ENCODE peak calls at places on chromosomes 7 and 10, in seven cellular contexts. One of them, this sample, is unnamed.

GRCh38 chr7:4166807-4167206 is 515.3 kb upstream of the FOXK1 start:
- DNase-seq in CD8-positive, alpha-beta memory T cell: no peak
- DNase-seq in vagina: no peak
- DNase-seq in neural progenitor cell: no peak
- DNase-seq in SK-N-SH: no peak
- DNase-seq in kidney epithelial cell: no peak
- DNase-seq in K562: no peak
- DNase-seq in this sample: no peak

GRCh38 chr7:143018931-143019330 is 8.0 kb downstream of the OR9A2 start:
- DNase-seq in CD8-positive, alpha-beta memory T cell: no peak
- DNase-seq in vagina: no peak
- DNase-seq in neural progenitor cell: no peak
- DNase-seq in SK-N-SH: no peak
- DNase-seq in kidney epithelial cell: no peak
- DNase-seq in K562: no peak
- DNase-seq in this sample: no peak

GRCh38 chr10:28938745-28939144 is 261.4 kb downstream of the BAMBI start:
- DNase-seq in CD8-positive, alpha-beta memory T cell: no peak
- DNase-seq in vagina: no peak
- DNase-seq in neural progenitor cell: no peak
- DNase-seq in SK-N-SH: no peak
- DNase-seq in kidney epithelial cell: no peak
- DNase-seq in K562: no peak
- DNase-seq in this sample: no peak

GRCh38 chr7:24325708-24326107 is 41.7 kb downstream of the NPY start:
- DNase-seq in CD8-positive, alpha-beta memory T cell: no peak
- DNase-seq in vagina: no peak
- DNase-seq in neural progenitor cell: no peak
- DNase-seq in SK-N-SH: no peak
- DNase-seq in kidney epithelial cell: no peak
- DNase-seq in K562: no peak
- DNase-seq in this sample: no peak

GRCh38 chr7:130896898-130897514 is 163.0 kb upstream of the KLF14 start:
- DNase-seq in CD8-positive, alpha-beta memory T cell: peak
- DNase-seq in vagina: no peak
- DNase-seq in neural progenitor cell: peak
- DNase-seq in SK-N-SH: peak
- DNase-seq in kidney epithelial cell: no peak
- DNase-seq in K562: peak
- DNase-seq in this sample: peak

GRCh38 chr7:132650498-132650897 is 74.2 kb upstream of the PLXNA4 start:
- DNase-seq in CD8-positive, alpha-beta memory T cell: no peak
- DNase-seq in vagina: no peak
- DNase-seq in neural progenitor cell: no peak
- DNase-seq in SK-N-SH: no peak
- DNase-seq in kidney epithelial cell: peak
- DNase-seq in K562: no peak
- DNase-seq in this sample: no peak

GRCh38 chr10:14926061-14926470 is 27.8 kb downstream of the DCLRE1C start:
- DNase-seq in CD8-positive, alpha-beta memory T cell: no peak
- DNase-seq in vagina: no peak
- DNase-seq in neural progenitor cell: no peak
- DNase-seq in SK-N-SH: no peak
- DNase-seq in kidney epithelial cell: no peak
- DNase-seq in K562: no peak
- DNase-seq in this sample: no peak

GRCh38 chr7:155276800-155277375 is 20.8 kb upstream of the INSIG1 start:
- DNase-seq in CD8-positive, alpha-beta memory T cell: no peak
- DNase-seq in vagina: no peak
- DNase-seq in neural progenitor cell: no peak
- DNase-seq in SK-N-SH: no peak
- DNase-seq in kidney epithelial cell: no peak
- DNase-seq in K562: no peak
- DNase-seq in this sample: no peak

GRCh38 chr10:26269754-26270153 is 53.2 kb downstream of the GAD2 start:
- DNase-seq in CD8-positive, alpha-beta memory T cell: no peak
- DNase-seq in vagina: no peak
- DNase-seq in neural progenitor cell: peak
- DNase-seq in SK-N-SH: peak
- DNase-seq in kidney epithelial cell: peak
- DNase-seq in K562: no peak
- DNase-seq in this sample: peak

GRCh38 chr7:100803398-100804161 is 23.7 kb downstream of the EPHB4 start:
- DNase-seq in CD8-positive, alpha-beta memory T cell: no peak
- DNase-seq in vagina: no peak
- DNase-seq in neural progenitor cell: peak
- DNase-seq in SK-N-SH: peak
- DNase-seq in kidney epithelial cell: peak
- DNase-seq in K562: peak
- DNase-seq in this sample: peak

GRCh38 chr10:62153191-62153590 is 115.5 kb downstream of the RTKN2 start:
- DNase-seq in CD8-positive, alpha-beta memory T cell: no peak
- DNase-seq in vagina: no peak
- DNase-seq in neural progenitor cell: no peak
- DNase-seq in SK-N-SH: no peak
- DNase-seq in kidney epithelial cell: no peak
- DNase-seq in K562: no peak
- DNase-seq in this sample: peak

GRCh38 chr7:21253740-21254687 is 173.9 kb upstream of the SP4 start:
- DNase-seq in CD8-positive, alpha-beta memory T cell: no peak
- DNase-seq in vagina: no peak
- DNase-seq in neural progenitor cell: peak
- DNase-seq in SK-N-SH: peak
- DNase-seq in kidney epithelial cell: peak
- DNase-seq in K562: peak
- DNase-seq in this sample: peak

GRCh38 chr7:124031919-124032318 is 948 bp downstream of the TMEM229A start:
- DNase-seq in CD8-positive, alpha-beta memory T cell: no peak
- DNase-seq in vagina: no peak
- DNase-seq in neural progenitor cell: peak
- DNase-seq in SK-N-SH: peak
- DNase-seq in kidney epithelial cell: no peak
- DNase-seq in K562: no peak
- DNase-seq in this sample: no peak

GRCh38 chr10:47370015-47370767 is 13.9 kb downstream of the ZNF488 start:
- DNase-seq in CD8-positive, alpha-beta memory T cell: no peak
- DNase-seq in vagina: peak
- DNase-seq in neural progenitor cell: no peak
- DNase-seq in SK-N-SH: no peak
- DNase-seq in kidney epithelial cell: no peak
- DNase-seq in K562: no peak
- DNase-seq in this sample: no peak

GRCh38 chr10:72525689-72526088 is 100.2 kb downstream of the MICU1 start:
- DNase-seq in CD8-positive, alpha-beta memory T cell: no peak
- DNase-seq in vagina: no peak
- DNase-seq in neural progenitor cell: no peak
- DNase-seq in SK-N-SH: no peak
- DNase-seq in kidney epithelial cell: no peak
- DNase-seq in K562: no peak
- DNase-seq in this sample: no peak

GRCh38 chr7:116259821-116260440 is 49.6 kb downstream of the TES start:
- DNase-seq in CD8-positive, alpha-beta memory T cell: no peak
- DNase-seq in vagina: no peak
- DNase-seq in neural progenitor cell: no peak
- DNase-seq in SK-N-SH: no peak
- DNase-seq in kidney epithelial cell: peak
- DNase-seq in K562: no peak
- DNase-seq in this sample: peak

GRCh38 chr7:153245809-153246208 is 486.3 kb downstream of the ACTR3B start:
- DNase-seq in CD8-positive, alpha-beta memory T cell: no peak
- DNase-seq in vagina: no peak
- DNase-seq in neural progenitor cell: no peak
- DNase-seq in SK-N-SH: no peak
- DNase-seq in kidney epithelial cell: no peak
- DNase-seq in K562: no peak
- DNase-seq in this sample: no peak

GRCh38 chr7:44735403-44736165 is 13.1 kb upstream of the ZMIZ2 start:
- DNase-seq in CD8-positive, alpha-beta memory T cell: no peak
- DNase-seq in vagina: no peak
- DNase-seq in neural progenitor cell: no peak
- DNase-seq in SK-N-SH: no peak
- DNase-seq in kidney epithelial cell: peak
- DNase-seq in K562: no peak
- DNase-seq in this sample: peak

GRCh38 chr7:18666107-18666728 is 170.7 kb downstream of the HDAC9 start:
- DNase-seq in CD8-positive, alpha-beta memory T cell: peak
- DNase-seq in vagina: no peak
- DNase-seq in neural progenitor cell: peak
- DNase-seq in SK-N-SH: peak
- DNase-seq in kidney epithelial cell: peak
- DNase-seq in K562: peak
- DNase-seq in this sample: peak

GRCh38 chr7:151384776-151385625 is 24.8 kb downstream of the WDR86 start:
- DNase-seq in CD8-positive, alpha-beta memory T cell: no peak
- DNase-seq in vagina: no peak
- DNase-seq in neural progenitor cell: no peak
- DNase-seq in SK-N-SH: no peak
- DNase-seq in kidney epithelial cell: no peak
- DNase-seq in K562: no peak
- DNase-seq in this sample: no peak

GRCh38 chr7:13984831-13985685 is 4.4 kb downstream of the ETV1 start:
- DNase-seq in CD8-positive, alpha-beta memory T cell: no peak
- DNase-seq in vagina: no peak
- DNase-seq in neural progenitor cell: peak
- DNase-seq in SK-N-SH: no peak
- DNase-seq in kidney epithelial cell: no peak
- DNase-seq in K562: no peak
- DNase-seq in this sample: no peak
- H3K4me3 ChIP-seq in CD8-positive, alpha-beta memory T cell: no peak
- H3K4me3 ChIP-seq in vagina: no peak
- H3K4me3 ChIP-seq in neural progenitor cell: peak
- H3K4me3 ChIP-seq in SK-N-SH: no peak
- H3K4me3 ChIP-seq in kidney epithelial cell: no peak
- H3K4me3 ChIP-seq in K562: peak
- H3K4me3 ChIP-seq in this sample: peak

DNA sequence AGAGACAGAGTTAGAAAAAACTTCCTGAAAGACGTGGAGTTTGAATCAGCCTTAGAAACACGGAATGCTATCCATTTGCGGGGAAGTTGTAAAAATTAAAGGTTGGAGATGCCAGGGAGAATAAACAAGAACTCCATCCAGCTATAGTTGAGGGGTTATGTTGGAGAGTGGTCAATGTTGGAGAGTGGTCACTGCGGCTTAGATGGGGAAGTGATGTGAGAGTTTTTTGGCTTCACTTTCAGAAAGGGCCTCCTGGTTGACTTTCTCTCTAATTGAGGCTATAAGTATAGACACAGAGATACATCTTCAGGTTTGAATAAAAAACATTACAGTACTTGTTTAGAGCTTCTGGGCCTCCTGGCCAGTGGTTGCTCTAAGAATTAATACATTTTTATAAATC is 675 bp downstream of the CC2D2B start:
- DNase-seq in CD8-positive, alpha-beta memory T cell: no peak
- DNase-seq in vagina: no peak
- DNase-seq in neural progenitor cell: no peak
- DNase-seq in SK-N-SH: no peak
- DNase-seq in kidney epithelial cell: no peak
- DNase-seq in K562: no peak
- DNase-seq in this sample: no peak
- H3K4me3 ChIP-seq in CD8-positive, alpha-beta memory T cell: no peak
- H3K4me3 ChIP-seq in vagina: peak
- H3K4me3 ChIP-seq in neural progenitor cell: no peak
- H3K4me3 ChIP-seq in SK-N-SH: no peak
- H3K4me3 ChIP-seq in kidney epithelial cell: no peak
- H3K4me3 ChIP-seq in K562: no peak
- H3K4me3 ChIP-seq in this sample: no peak

GRCh38 chr7:31707089-31707488 is 20.1 kb downstream of the PPP1R17 start:
- DNase-seq in CD8-positive, alpha-beta memory T cell: no peak
- DNase-seq in vagina: no peak
- DNase-seq in neural progenitor cell: no peak
- DNase-seq in SK-N-SH: no peak
- DNase-seq in kidney epithelial cell: no peak
- DNase-seq in K562: no peak
- DNase-seq in this sample: no peak
- H3K4me3 ChIP-seq in CD8-positive, alpha-beta memory T cell: no peak
- H3K4me3 ChIP-seq in vagina: no peak
- H3K4me3 ChIP-seq in neural progenitor cell: no peak
- H3K4me3 ChIP-seq in SK-N-SH: no peak
- H3K4me3 ChIP-seq in kidney epithelial cell: no peak
- H3K4me3 ChIP-seq in K562: no peak
- H3K4me3 ChIP-seq in this sample: no peak

GRCh38 chr10:132023092-132023811 is 41.5 kb upstream of the BNIP3 start:
- DNase-seq in CD8-positive, alpha-beta memory T cell: peak
- DNase-seq in vagina: no peak
- DNase-seq in neural progenitor cell: peak
- DNase-seq in SK-N-SH: peak
- DNase-seq in kidney epithelial cell: peak
- DNase-seq in K562: peak
- DNase-seq in this sample: peak
- H3K4me3 ChIP-seq in CD8-positive, alpha-beta memory T cell: no peak
- H3K4me3 ChIP-seq in vagina: peak
- H3K4me3 ChIP-seq in neural progenitor cell: no peak
- H3K4me3 ChIP-seq in SK-N-SH: peak
- H3K4me3 ChIP-seq in kidney epithelial cell: no peak
- H3K4me3 ChIP-seq in K562: peak
- H3K4me3 ChIP-seq in this sample: no peak

GRCh38 chr10:1309969-1310789 is 254.0 kb downstream of the WDR37 start:
- DNase-seq in CD8-positive, alpha-beta memory T cell: no peak
- DNase-seq in vagina: no peak
- DNase-seq in neural progenitor cell: peak
- DNase-seq in SK-N-SH: no peak
- DNase-seq in kidney epithelial cell: no peak
- DNase-seq in K562: no peak
- DNase-seq in this sample: no peak
- H3K4me3 ChIP-seq in CD8-positive, alpha-beta memory T cell: no peak
- H3K4me3 ChIP-seq in vagina: no peak
- H3K4me3 ChIP-seq in neural progenitor cell: no peak
- H3K4me3 ChIP-seq in SK-N-SH: no peak
- H3K4me3 ChIP-seq in kidney epithelial cell: no peak
- H3K4me3 ChIP-seq in K562: no peak
- H3K4me3 ChIP-seq in this sample: no peak

DNA sequence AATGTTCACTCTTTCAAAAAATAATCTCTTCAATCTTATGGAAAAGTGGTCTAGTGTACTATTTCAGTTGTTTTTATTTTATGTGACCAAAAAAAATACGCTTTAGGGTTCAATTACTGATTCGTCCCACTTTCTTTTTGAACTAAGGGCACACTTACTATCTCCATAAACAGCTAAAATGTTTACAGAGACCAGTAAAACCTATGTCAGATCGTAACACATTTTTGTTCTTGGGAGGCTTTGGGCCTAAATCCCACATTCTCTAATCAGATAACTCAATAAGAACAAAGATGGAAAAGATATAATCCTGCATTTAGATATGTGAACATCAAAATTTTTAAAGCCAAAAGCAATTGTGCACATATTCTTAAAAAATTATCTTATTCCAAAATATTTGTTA is 29.8 kb upstream of the EPC1 start:
- DNase-seq in CD8-positive, alpha-beta memory T cell: no peak
- DNase-seq in vagina: no peak
- DNase-seq in neural progenitor cell: no peak
- DNase-seq in SK-N-SH: no peak
- DNase-seq in kidney epithelial cell: no peak
- DNase-seq in K562: no peak
- DNase-seq in this sample: no peak
- H3K4me3 ChIP-seq in CD8-positive, alpha-beta memory T cell: peak
- H3K4me3 ChIP-seq in vagina: peak
- H3K4me3 ChIP-seq in neural progenitor cell: peak
- H3K4me3 ChIP-seq in SK-N-SH: peak
- H3K4me3 ChIP-seq in kidney epithelial cell: peak
- H3K4me3 ChIP-seq in K562: peak
- H3K4me3 ChIP-seq in this sample: peak

GRCh38 chr7:1591876-1592275 is 22.0 kb upstream of the PSMG3 start:
- DNase-seq in CD8-positive, alpha-beta memory T cell: no peak
- DNase-seq in vagina: no peak
- DNase-seq in neural progenitor cell: no peak
- DNase-seq in SK-N-SH: no peak
- DNase-seq in kidney epithelial cell: no peak
- DNase-seq in K562: no peak
- DNase-seq in this sample: no peak
- H3K4me3 ChIP-seq in CD8-positive, alpha-beta memory T cell: no peak
- H3K4me3 ChIP-seq in vagina: no peak
- H3K4me3 ChIP-seq in neural progenitor cell: no peak
- H3K4me3 ChIP-seq in SK-N-SH: no peak
- H3K4me3 ChIP-seq in kidney epithelial cell: no peak
- H3K4me3 ChIP-seq in K562: no peak
- H3K4me3 ChIP-seq in this sample: no peak

This sample was measured in cardiac muscle cell.